ENCODE peak calls at places on chromosomes 12 and 14, in four cellular contexts. A, B, Q and W are unnamed samples.
A peak's percentile ranks its signal among the peaks of the same experiment; 100 is the strongest.

GRCh38 chr12:119334459-119335170 is at the start of gene CCDC60:
- DNase-seq in A (no peak), B (no peak), Q (no peak), W (no peak)

GRCh38 chr12:95998611-95999300 is 2.6 kb upstream of the HAL start:
- DNase-seq in A (peak; percentile 40), B (no peak), Q (peak; percentile 74), W (peak; percentile 87)

GRCh38 chr14:60488175-60488574 is 2.3 kb upstream of the C14orf39 start:
- DNase-seq in A (no peak), B (no peak), Q (no peak), W (no peak)

GRCh38 chr14:65846469-65846868 is 433.9 kb downstream of the FUT8 start:
- DNase-seq in A (no peak), B (no peak), Q (no peak), W (no peak)

GRCh38 chr12:109735051-109735521 is 21.5 kb downstream of the FAM222A start:
- DNase-seq in A (no peak), B (peak; percentile 12), Q (no peak), W (no peak)

GRCh38 chr12:26614217-26614616 is 218.8 kb downstream of the ITPR2 start:
- DNase-seq in A (no peak), B (no peak), Q (peak; percentile 49), W (no peak)

GRCh38 chr12:113184900-113185179 is 438 bp downstream of the DDX54 start:
- DNase-seq in A (peak; percentile 89), B (peak; percentile 93), Q (peak; percentile 93), W (peak; percentile 83)

GRCh38 chr12:9897524-9897923 is 16.2 kb downstream of the KLRF2 start:
- DNase-seq in A (peak; percentile 54), B (no peak), Q (no peak), W (no peak)

GRCh38 chr12:120835657-120836056 is 68.5 kb downstream of the SPPL3 start:
- DNase-seq in A (no peak), B (no peak), Q (no peak), W (no peak)

GRCh38 chr14:104291123-104292000 is 153.0 kb downstream of the KIF26A start:
- DNase-seq in A (no peak), B (peak; percentile 29), Q (no peak), W (no peak)

DNA sequence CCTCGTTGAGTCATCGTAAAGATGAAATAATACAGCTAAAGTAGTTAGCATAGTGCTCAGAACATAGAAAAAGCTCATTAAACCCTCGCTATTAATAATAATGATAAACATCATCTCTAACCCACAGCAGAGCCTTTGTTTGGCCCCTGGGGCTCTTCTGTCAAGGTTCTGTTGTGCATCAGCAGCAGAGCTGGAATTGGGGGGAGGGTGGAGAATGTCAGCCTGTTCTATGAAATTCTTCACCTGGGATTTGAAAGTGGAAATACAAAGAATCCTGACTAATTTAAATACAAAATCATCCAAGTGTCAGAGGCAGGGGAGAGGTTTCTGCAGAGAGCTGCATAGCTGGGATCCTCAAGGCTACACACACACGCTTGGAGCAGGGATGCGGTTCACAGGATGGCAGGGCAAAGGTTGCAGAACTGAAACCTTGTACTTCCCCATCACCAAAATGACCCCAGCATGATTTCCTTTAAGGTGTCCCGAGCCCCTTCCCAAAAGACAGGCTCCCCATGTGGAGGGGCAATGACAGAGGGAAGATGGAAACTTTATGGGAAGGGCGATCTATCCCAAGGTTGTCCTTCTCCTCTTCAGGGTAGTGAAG is 71.8 kb downstream of the DAD1 start:
- DNase-seq in A (no peak), B (no peak), Q (no peak), W (no peak)
- H3K4me3 ChIP-seq in A (no peak overlapping the region), B (no peak overlapping the region), Q (no peak overlapping the region), W (peak overlapping the region; percentile 83)

GRCh38 chr14:22537436-22538310 is 51.4 kb downstream of the DAD1 start:
- DNase-seq in A (no peak), B (no peak), Q (no peak), W (peak; percentile 73)

GRCh38 chr14:22539831-22540230 is 49.2 kb downstream of the DAD1 start:
- DNase-seq in A (no peak), B (no peak), Q (no peak), W (no peak)

GRCh38 chr14:22540286-22540685 is 48.7 kb downstream of the DAD1 start:
- DNase-seq in A (no peak), B (no peak), Q (no peak), W (no peak)

GRCh38 chr14:22536853-22537338 is 52.1 kb downstream of the DAD1 start:
- DNase-seq in A (peak; percentile 96), B (peak; percentile 87), Q (peak; percentile 81), W (peak; percentile 91)

GRCh38 chr14:22538671-22539228 is 50.3 kb downstream of the DAD1 start:
- DNase-seq in A (no peak), B (no peak), Q (no peak), W (no peak)
- H3K4me1 ChIP-seq in A (peaks cover 36% of the 10 kb centered on the region), B (peaks cover 2% of the 10 kb centered on the region), Q (peaks cover 20% of the 10 kb centered on the region), W (peaks cover 100% of the 10 kb centered on the region)

GRCh38 chr12:116382456-116382902 is 105.0 kb upstream of the MED13L start:
- DNase-seq in A (no peak), B (no peak), Q (peak; percentile 72), W (no peak)
- H3K27ac ChIP-seq in A (no peak overlapping the region), B (peak overlapping the region; percentile 6), Q (peak overlapping the region; percentile 99), W (no peak overlapping the region)

GRCh38 chr12:80707830-80708534 is 548 bp downstream of the MYF6 start:
- DNase-seq in A (no peak), B (no peak), Q (no peak), W (no peak)

GRCh38 chr12:80708535-80709328 is 1.3 kb downstream of the MYF6 start:
- DNase-seq in A (no peak), B (peak; percentile 24), Q (no peak), W (no peak)

GRCh38 chr12:80709811-80710726 is 2.6 kb downstream of the MYF6 start:
- DNase-seq in A (no peak), B (no peak), Q (peak; percentile 27), W (no peak)

GRCh38 chr12:80704430-80704829 is 3.0 kb upstream of the MYF6 start:
- DNase-seq in A (no peak), B (no peak), Q (no peak), W (no peak)

GRCh38 chr12:80707126-80707829 is at the start of gene MYF6:
- DNase-seq in A (no peak), B (no peak), Q (no peak), W (no peak)
- H3K4me3 ChIP-seq in A (no peak within 1 kb of the TSS), B (no peak within 1 kb of the TSS), Q (no peak within 1 kb of the TSS), W (no peak within 1 kb of the TSS)

DNA sequence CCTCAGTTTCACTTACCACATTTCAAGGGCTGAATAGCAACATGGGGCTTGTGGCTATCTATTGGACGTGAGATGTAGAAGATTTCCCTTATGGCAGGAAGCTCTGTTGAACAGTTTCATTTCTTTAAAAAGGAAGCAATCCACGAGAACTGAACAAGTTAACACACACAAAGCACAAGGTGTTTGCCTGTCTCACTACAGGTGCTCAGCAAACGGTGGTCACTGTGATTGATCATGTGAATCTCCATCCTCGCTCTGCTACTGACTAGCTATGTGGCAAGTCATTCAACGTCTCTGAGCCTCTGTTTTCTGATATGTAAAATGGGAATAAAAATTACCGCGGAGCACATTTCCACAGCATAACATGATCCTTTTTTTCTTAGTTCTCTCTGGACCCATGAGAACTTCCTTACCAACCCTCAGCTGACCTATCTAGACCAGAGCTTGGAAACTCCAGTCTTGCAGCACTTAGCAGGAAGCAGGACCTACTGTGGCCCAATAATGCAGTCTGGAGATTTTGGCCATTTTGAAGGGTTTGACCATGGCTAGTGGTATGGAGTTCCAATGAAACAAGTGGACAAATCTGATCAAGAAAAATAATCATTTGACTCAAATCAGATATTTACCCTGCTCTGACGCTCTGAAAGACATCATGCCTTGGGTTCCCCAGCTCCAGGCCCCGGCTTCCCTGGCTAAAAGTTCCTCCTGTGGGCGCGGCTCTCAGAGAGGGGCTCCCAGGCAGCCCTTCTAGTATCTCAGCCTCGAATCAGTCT is 278.8 kb downstream of the ZFP36L1 start:
- DNase-seq in A (peak; percentile 51), B (no peak), Q (no peak), W (no peak)
- H3K4me1 ChIP-seq in A (peaks cover 49% of the 10 kb centered on the region), B (peaks cover 7% of the 10 kb centered on the region), Q (peaks cover 22% of the 10 kb centered on the region), W (peaks cover 3% of the 10 kb centered on the region)

GRCh38 chr12:105740337-105740736 is 398.4 kb downstream of the NUAK1 start:
- DNase-seq in A (no peak), B (no peak), Q (no peak), W (no peak)

GRCh38 chr12:105741786-105742566 is 396.8 kb downstream of the NUAK1 start:
- DNase-seq in A (peak; percentile 77), B (peak; percentile 55), Q (no peak), W (no peak)

GRCh38 chr12:105736498-105736897 is 402.3 kb downstream of the NUAK1 start:
- DNase-seq in A (no peak), B (no peak), Q (no peak), W (no peak)

GRCh38 chr12:105740970-105741725 is 397.6 kb downstream of the NUAK1 start:
- DNase-seq in A (no peak), B (peak; percentile 54), Q (no peak), W (no peak)

DNA sequence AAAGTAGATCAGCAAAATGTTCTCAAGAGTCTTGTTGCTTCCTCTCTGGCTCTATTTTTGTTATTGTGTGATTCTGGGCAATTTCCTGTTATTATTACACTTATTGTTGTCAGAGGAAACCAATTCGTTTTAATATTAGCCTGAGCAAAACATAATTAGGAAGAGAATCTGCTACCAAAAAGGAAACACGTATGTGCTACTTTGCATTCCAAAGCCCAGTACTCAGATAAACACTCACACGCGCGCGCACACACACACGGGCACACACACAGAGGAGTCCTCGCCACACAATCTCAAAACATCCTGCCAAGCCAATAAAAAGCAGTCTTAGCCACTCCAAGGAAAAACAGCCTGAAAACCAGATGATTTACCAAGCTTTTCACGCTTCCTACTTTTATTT is 400.7 kb downstream of the NUAK1 start:
- DNase-seq in A (no peak), B (peak; percentile 65), Q (no peak), W (no peak)
- H3K27ac ChIP-seq in A (no peak overlapping the region), B (peak overlapping the region; percentile 85), Q (no peak overlapping the region), W (no peak overlapping the region)

DNA sequence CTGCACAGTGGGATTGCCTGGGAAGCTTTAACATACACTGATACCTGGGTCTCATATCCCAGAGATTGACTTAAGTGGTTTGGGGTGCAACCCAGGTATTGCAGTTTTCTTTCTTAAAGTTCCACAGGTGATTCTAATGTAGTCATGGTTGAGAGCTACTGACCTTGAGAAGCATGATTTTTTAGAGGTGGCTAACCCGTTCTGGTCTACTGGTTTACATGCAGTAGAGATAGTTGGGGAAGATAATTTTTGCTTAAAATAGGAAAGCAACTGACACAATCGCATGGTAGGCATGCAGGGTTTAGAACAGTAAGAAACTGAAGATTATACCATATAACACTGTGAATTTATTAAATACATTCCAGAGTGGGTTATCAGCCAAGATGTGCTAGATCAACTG is 134.2 kb upstream of the DNM1L start:
- DNase-seq in A (no peak), B (no peak), Q (no peak), W (no peak)
- H3K4me3 ChIP-seq in A (no peak overlapping the region), B (no peak overlapping the region), Q (no peak overlapping the region), W (no peak overlapping the region)